ENCODE peak calls at places on chromosomes 13 and 19, in six cellular contexts. Q, X, D, R, V and C are unnamed samples.

GRCh38 chr13:67281476-67281875 is 51.3 kb upstream of the PCDH9 start:
- DNase-seq in Q (no peak), X (no peak), D (no peak), R (no peak), V (no peak), C (no peak)

GRCh38 chr13:33453911-33454310 is 168.4 kb upstream of the STARD13 start:
- DNase-seq in Q (no peak), X (no peak), D (no peak), R (peak; percentile 20), V (no peak), C (no peak)

GRCh38 chr19:41868120-41868988 is 8.3 kb downstream of the RPS19 start:
- DNase-seq in Q (no peak), X (no peak), D (no peak), R (no peak), V (no peak), C (no peak)

GRCh38 chr13:33536639-33537425 is 251.3 kb upstream of the STARD13 start:
- DNase-seq in Q (no peak), X (no peak), D (no peak), R (no peak), V (no peak), C (no peak)

GRCh38 chr13:33147832-33148231 is 131.6 kb downstream of the KL start:
- DNase-seq in Q (no peak), X (no peak), D (no peak), R (no peak), V (no peak), C (no peak)

GRCh38 chr13:66405908-66406802 is 824.0 kb downstream of the PCDH9 start:
- DNase-seq in Q (no peak), X (no peak), D (no peak), R (no peak), V (no peak), C (no peak)

GRCh38 chr19:925087-925911 is 536 bp upstream of the ARID3A start:
- DNase-seq in Q (peak; percentile 72), X (peak; percentile 77), D (peak; percentile 90), R (peak; percentile 82), V (no peak), C (peak; percentile 74)

GRCh38 chr13:79079351-79079839 is 326.7 kb downstream of the RBM26 start:
- DNase-seq in Q (no peak), X (no peak), D (no peak), R (no peak), V (no peak), C (no peak)

GRCh38 chr19:18433039-18433691 is 4.8 kb downstream of the ISYNA1 start:
- DNase-seq in Q (no peak), X (peak; percentile 54), D (peak; percentile 73), R (no peak), V (no peak), C (no peak)

GRCh38 chr19:2048959-2049740 is 1.9 kb downstream of the MKNK2 start:
- DNase-seq in Q (no peak), X (no peak), D (no peak), R (no peak), V (no peak), C (no peak)

GRCh38 chr19:2048104-2048958 is 2.7 kb downstream of the MKNK2 start:
- DNase-seq in Q (no peak), X (peak; percentile 15), D (no peak), R (no peak), V (no peak), C (no peak)

GRCh38 chr19:2046046-2046907 is 4.8 kb downstream of the MKNK2 start:
- DNase-seq in Q (no peak), X (peak; percentile 16), D (no peak), R (no peak), V (no peak), C (no peak)

GRCh38 chr19:2047076-2047448 is 4.0 kb downstream of the MKNK2 start:
- DNase-seq in Q (no peak), X (no peak), D (no peak), R (no peak), V (no peak), C (no peak)

GRCh38 chr19:2047449-2048103 is 3.5 kb downstream of the MKNK2 start:
- DNase-seq in Q (no peak), X (peak; percentile 20), D (no peak), R (no peak), V (no peak), C (no peak)
- TF ChIP-seq YY1 in Q (no peak), X (no peak), D (no peak), R (no peak), V (no peak), C (no peak)

GRCh38 chr19:52557231-52557995 is 12.7 kb upstream of the ZNF701 start:
- DNase-seq in Q (no peak), X (no peak), D (no peak), R (no peak), V (no peak), C (no peak)

GRCh38 chr19:52554216-52554971 is 15.7 kb upstream of the ZNF701 start:
- DNase-seq in Q (no peak), X (no peak), D (no peak), R (no peak), V (no peak), C (no peak)
- H3K9me3 ChIP-seq in Q (peaks cover 18% of the 10 kb centered on the region), X (peaks cover 46% of the 10 kb centered on the region), D (peaks cover 23% of the 10 kb centered on the region), R (peaks cover 67% of the 10 kb centered on the region), V (peaks cover 56% of the 10 kb centered on the region), C (peaks cover 69% of the 10 kb centered on the region)

GRCh38 chr19:49430678-49431329 is 5.6 kb downstream of the GFY start:
- DNase-seq in Q (no peak), X (peak; percentile 57), D (no peak), R (no peak), V (no peak), C (no peak)
- TF ChIP-seq ZNF274 in Q (no peak), X (no peak), D (no peak), R (no peak), V (no peak), C (no peak)

DNA sequence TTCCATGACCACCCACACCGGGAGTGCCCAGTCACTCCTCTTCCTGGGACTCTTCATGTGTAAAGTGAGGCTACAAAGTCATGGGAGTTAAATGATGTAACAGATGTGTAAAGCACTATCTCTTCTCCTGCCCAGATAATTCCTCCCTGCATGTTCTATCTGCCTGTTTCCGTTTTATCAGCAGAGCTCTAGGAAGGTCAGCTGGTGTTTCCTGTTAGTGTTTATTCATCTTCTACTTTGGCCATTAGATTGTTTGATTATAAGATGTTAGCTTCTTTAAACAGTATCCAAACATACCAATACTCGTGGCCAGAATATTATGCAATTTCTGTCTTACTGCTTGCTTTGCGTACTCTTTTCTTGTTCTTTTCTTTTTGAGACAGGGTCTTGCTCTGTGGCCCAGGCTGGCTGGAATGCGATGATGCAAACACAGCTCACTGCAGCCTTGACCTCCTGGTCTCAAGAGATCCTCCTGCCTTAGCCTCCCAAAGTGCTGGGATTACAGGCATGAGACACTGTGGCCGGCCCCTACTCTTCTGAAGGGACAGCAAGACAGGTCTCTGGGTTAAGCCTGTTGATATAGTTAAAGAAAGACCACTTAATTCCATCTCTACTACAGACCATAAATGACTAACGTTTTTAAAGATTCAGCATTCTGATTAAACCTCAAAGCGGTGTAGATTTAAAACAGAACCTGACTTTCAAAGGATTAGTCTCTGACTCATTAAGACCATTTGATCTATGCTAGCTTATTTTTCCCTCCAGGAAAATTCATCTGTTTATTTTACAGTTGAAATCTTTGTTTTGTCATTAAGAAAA is 97.4 kb upstream of the AKAP11 start:
- DNase-seq in Q (no peak), X (peak; percentile 8), D (no peak), R (no peak), V (no peak), C (no peak)
- TF ChIP-seq YY1 in Q (no peak), X (no peak), D (no peak), R (no peak), V (no peak), C (no peak)

DNA sequence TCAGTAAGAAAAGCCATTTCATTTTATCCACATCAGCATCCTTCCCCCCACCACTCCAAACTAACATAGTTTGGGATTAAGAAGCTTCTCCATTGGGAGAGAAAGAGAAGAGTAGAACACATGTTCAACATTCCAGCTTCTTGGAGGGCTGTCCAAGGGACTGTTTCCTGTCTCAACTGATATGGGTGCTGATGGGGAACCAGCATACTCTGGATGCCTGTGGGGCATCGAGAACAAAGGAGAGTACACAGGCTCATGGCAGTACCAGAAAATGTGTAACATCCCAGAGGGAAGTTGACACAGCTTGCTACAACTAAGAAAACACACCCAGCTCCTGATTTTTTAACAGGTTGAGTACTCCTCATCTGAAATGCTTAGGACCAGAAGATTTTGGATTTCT is 24.7 kb downstream of the SUCLA2 start:
- DNase-seq in Q (no peak), X (no peak), D (no peak), R (no peak), V (no peak), C (no peak)
- H3K9me3 ChIP-seq in Q (no peaks in the 10 kb centered on the region), X (no peaks in the 10 kb centered on the region), D (no peaks in the 10 kb centered on the region), R (no peaks in the 10 kb centered on the region), V (no peaks in the 10 kb centered on the region), C (no peaks in the 10 kb centered on the region)

DNA sequence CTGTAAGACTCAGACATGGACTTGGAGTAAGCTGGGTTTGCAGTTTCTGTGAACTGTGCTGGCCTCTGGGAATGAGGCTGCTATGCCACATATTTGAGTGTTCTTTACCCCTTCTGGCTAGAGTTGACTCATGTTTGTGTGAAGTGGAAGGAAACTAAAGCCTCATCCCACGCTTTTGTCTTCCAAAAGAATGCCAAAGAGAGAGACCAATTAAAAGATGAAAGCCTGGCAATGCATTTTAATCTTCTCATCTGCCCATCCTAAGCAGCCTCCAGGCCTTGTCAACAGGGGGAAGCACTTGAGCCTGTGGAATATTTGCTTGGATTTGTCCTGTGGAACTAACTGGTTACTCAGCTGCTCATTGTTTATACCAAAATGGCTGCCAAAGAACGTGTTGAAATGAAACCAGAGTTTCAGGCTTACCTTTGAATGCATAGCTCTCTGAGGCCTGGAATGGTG is 49.1 kb downstream of the LMO7 start:
- DNase-seq in Q (no peak), X (no peak), D (no peak), R (peak; percentile 42), V (no peak), C (peak; percentile 47)
- TF ChIP-seq ZNF274 in Q (no peak), X (no peak), D (no peak), R (no peak), V (no peak), C (no peak)

DNA sequence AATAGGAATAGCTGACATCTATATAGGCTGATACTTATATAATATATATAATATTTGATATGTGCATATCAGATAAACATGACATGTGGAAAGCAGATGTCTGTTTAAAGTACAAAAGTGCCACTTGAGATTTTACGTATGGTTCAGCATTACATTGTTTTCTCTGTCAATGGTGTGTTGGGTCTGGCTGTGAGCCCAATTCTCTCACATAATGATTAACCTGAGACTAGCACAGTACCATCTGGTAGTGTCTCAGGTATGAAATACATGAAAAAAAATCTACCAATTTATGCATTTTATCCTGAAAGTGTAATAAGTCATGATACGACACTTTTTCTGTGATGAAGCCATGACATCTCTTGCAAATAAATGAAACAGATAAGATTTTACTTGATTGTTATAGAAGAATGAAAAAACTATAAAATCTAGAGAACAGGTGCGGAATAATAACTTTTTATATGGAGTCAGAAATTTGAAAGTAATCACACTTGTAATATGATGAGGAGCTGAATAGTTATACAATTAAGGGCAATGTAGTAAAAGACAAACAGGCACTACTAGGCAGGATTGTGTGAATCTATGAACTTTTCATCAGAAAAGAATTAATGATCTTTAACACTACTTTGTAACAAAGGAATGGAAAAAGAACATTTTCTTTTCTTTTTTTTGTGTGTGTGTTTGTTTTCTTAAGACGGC is 1405.0 kb downstream of the OLFM4 start:
- DNase-seq in Q (no peak), X (no peak), D (no peak), R (peak; percentile 10), V (no peak), C (no peak)
- TF ChIP-seq YY1 in Q (no peak), X (no peak), D (no peak), R (no peak), V (no peak), C (no peak)